ENCODE peak calls at places on chromosome 20, in seven cellular contexts. One of them, this sample, is unnamed.

GRCh38 chr20:17372831-17373440 is 146.1 kb downstream of the PCSK2 start:
- DNase-seq in HepG2: no peak
- DNase-seq in K562: no peak
- DNase-seq in HCT116: no peak
- DNase-seq in H1: no peak
- DNase-seq in SK-N-SH: no peak
- DNase-seq in GM12878: no peak
- DNase-seq in this sample: no peak

GRCh38 chr20:25315418-25316210 is 67.7 kb downstream of the PYGB start:
- DNase-seq in HepG2: no peak
- DNase-seq in K562: no peak
- DNase-seq in HCT116: no peak
- DNase-seq in H1: no peak
- DNase-seq in SK-N-SH: no peak
- DNase-seq in GM12878: no peak
- DNase-seq in this sample: no peak

GRCh38 chr20:23362392-23363256 is 642 bp downstream of the GZF1 start:
- DNase-seq in HepG2: peak
- DNase-seq in K562: no peak
- DNase-seq in HCT116: no peak
- DNase-seq in H1: no peak
- DNase-seq in SK-N-SH: no peak
- DNase-seq in GM12878: no peak
- DNase-seq in this sample: no peak

GRCh38 chr20:10906830-10907229 is 233.0 kb upstream of the JAG1 start:
- DNase-seq in HepG2: no peak
- DNase-seq in K562: no peak
- DNase-seq in HCT116: no peak
- DNase-seq in H1: no peak
- DNase-seq in SK-N-SH: no peak
- DNase-seq in GM12878: no peak
- DNase-seq in this sample: no peak

GRCh38 chr20:57243480-57244220 is 22.8 kb downstream of the BMP7 start:
- DNase-seq in HepG2: no peak
- DNase-seq in K562: no peak
- DNase-seq in HCT116: no peak
- DNase-seq in H1: no peak
- DNase-seq in SK-N-SH: no peak
- DNase-seq in GM12878: no peak
- DNase-seq in this sample: no peak

GRCh38 chr20:20204326-20204725 is 152.0 kb downstream of the CFAP61 start:
- DNase-seq in HepG2: no peak
- DNase-seq in K562: no peak
- DNase-seq in HCT116: no peak
- DNase-seq in H1: no peak
- DNase-seq in SK-N-SH: peak
- DNase-seq in GM12878: no peak
- DNase-seq in this sample: no peak

GRCh38 chr20:8331740-8332412 is 199.8 kb downstream of the PLCB1 start:
- DNase-seq in HepG2: peak
- DNase-seq in K562: no peak
- DNase-seq in HCT116: no peak
- DNase-seq in H1: no peak
- DNase-seq in SK-N-SH: no peak
- DNase-seq in GM12878: no peak
- DNase-seq in this sample: no peak

GRCh38 chr20:35523298-35523888 is 6.1 kb downstream of the C20orf173 start:
- DNase-seq in HepG2: peak
- DNase-seq in K562: peak
- DNase-seq in HCT116: no peak
- DNase-seq in H1: peak
- DNase-seq in SK-N-SH: peak
- DNase-seq in GM12878: no peak
- DNase-seq in this sample: no peak

GRCh38 chr20:11401988-11402387 is 515.7 kb upstream of the BTBD3 start:
- DNase-seq in HepG2: no peak
- DNase-seq in K562: no peak
- DNase-seq in HCT116: no peak
- DNase-seq in H1: no peak
- DNase-seq in SK-N-SH: no peak
- DNase-seq in GM12878: peak
- DNase-seq in this sample: no peak

GRCh38 chr20:47499053-47499452 is 2.6 kb upstream of the NCOA3 start:
- DNase-seq in HepG2: no peak
- DNase-seq in K562: no peak
- DNase-seq in HCT116: no peak
- DNase-seq in H1: no peak
- DNase-seq in SK-N-SH: no peak
- DNase-seq in GM12878: no peak
- DNase-seq in this sample: no peak

GRCh38 chr20:62824476-62825287 is 7.8 kb downstream of the COL9A3 start:
- DNase-seq in HepG2: peak
- DNase-seq in K562: peak
- DNase-seq in HCT116: no peak
- DNase-seq in H1: peak
- DNase-seq in SK-N-SH: peak
- DNase-seq in GM12878: no peak
- DNase-seq in this sample: no peak

DNA sequence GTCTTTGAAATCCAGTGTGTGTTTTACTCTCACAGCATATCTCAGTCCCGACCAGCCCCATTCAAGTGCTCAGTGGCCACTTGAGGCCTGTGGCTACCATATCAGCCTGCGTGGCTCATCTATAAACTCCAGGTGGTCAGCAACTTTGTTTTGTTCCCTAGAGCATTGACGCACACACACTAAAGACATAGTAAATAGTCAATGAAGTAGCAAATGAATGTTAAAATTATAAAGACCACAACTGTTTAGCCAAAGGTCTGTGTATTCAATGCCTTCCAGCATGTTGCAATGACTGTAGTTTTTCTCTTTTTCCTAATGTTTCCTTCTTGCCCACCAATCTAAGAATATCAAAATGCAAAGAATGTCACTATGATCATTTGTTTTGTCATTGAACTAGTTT is 238.2 kb upstream of the ZNF217 start:
- DNase-seq in HepG2: no peak
- DNase-seq in K562: no peak
- DNase-seq in HCT116: no peak
- DNase-seq in H1: no peak
- DNase-seq in SK-N-SH: no peak
- DNase-seq in GM12878: no peak
- DNase-seq in this sample: no peak
- H3K4me3 ChIP-seq in HepG2: no peak
- H3K4me3 ChIP-seq in K562: no peak
- H3K4me3 ChIP-seq in HCT116: no peak
- H3K4me3 ChIP-seq in H1: no peak
- H3K4me3 ChIP-seq in SK-N-SH: no peak
- H3K4me3 ChIP-seq in GM12878: no peak
- H3K4me3 ChIP-seq in this sample: no peak

GRCh38 chr20:59680852-59681251 is 76.5 kb downstream of the PHACTR3 start:
- DNase-seq in HepG2: no peak
- DNase-seq in K562: no peak
- DNase-seq in HCT116: no peak
- DNase-seq in H1: no peak
- DNase-seq in SK-N-SH: no peak
- DNase-seq in GM12878: no peak
- DNase-seq in this sample: no peak
- TF ChIP-seq YY1 in HepG2: no peak
- TF ChIP-seq YY1 in K562: no peak
- TF ChIP-seq YY1 in HCT116: no peak
- TF ChIP-seq YY1 in H1: no peak
- TF ChIP-seq YY1 in SK-N-SH: no peak
- TF ChIP-seq YY1 in GM12878: no peak
- TF ChIP-seq YY1 in this sample: no peak

GRCh38 chr20:31972481-31973386 is 4.8 kb downstream of the XKR7 start:
- DNase-seq in HepG2: no peak
- DNase-seq in K562: no peak
- DNase-seq in HCT116: no peak
- DNase-seq in H1: no peak
- DNase-seq in SK-N-SH: no peak
- DNase-seq in GM12878: no peak
- DNase-seq in this sample: no peak

GRCh38 chr20:31975874-31976273 is 7.9 kb downstream of the XKR7 start:
- DNase-seq in HepG2: no peak
- DNase-seq in K562: no peak
- DNase-seq in HCT116: no peak
- DNase-seq in H1: no peak
- DNase-seq in SK-N-SH: no peak
- DNase-seq in GM12878: no peak
- DNase-seq in this sample: no peak

GRCh38 chr20:31977080-31977479 is 9.1 kb downstream of the XKR7 start:
- DNase-seq in HepG2: no peak
- DNase-seq in K562: no peak
- DNase-seq in HCT116: no peak
- DNase-seq in H1: no peak
- DNase-seq in SK-N-SH: no peak
- DNase-seq in GM12878: no peak
- DNase-seq in this sample: no peak

GRCh38 chr20:31974975-31975481 is 7.1 kb downstream of the XKR7 start:
- DNase-seq in HepG2: no peak
- DNase-seq in K562: no peak
- DNase-seq in HCT116: no peak
- DNase-seq in H1: peak
- DNase-seq in SK-N-SH: no peak
- DNase-seq in GM12878: no peak
- DNase-seq in this sample: peak

DNA sequence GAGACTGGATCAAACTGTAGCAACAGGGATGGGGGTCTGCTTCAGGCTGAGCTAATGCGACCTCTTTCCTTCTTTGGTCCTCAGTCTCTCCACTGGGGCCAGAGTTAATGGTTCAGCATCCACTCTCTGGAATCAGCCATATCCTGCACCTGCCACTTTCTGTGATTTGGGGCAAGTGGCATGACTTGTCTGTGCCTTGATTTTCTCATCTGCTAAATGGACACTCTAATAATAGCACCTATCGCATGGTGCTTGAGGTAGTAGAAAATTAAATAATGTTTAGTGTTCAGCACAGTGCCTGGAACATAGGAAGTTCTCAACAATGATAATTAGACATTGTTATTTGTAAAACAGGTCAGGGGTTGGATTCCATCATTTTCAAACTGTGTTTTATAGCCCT is 6.3 kb downstream of the XKR7 start:
- DNase-seq in HepG2: no peak
- DNase-seq in K562: no peak
- DNase-seq in HCT116: no peak
- DNase-seq in H1: no peak
- DNase-seq in SK-N-SH: no peak
- DNase-seq in GM12878: no peak
- DNase-seq in this sample: no peak
- H3K4me3 ChIP-seq in HepG2: no peak
- H3K4me3 ChIP-seq in K562: no peak
- H3K4me3 ChIP-seq in HCT116: no peak
- H3K4me3 ChIP-seq in H1: peak
- H3K4me3 ChIP-seq in SK-N-SH: no peak
- H3K4me3 ChIP-seq in GM12878: no peak
- H3K4me3 ChIP-seq in this sample: no peak

GRCh38 chr20:4633780-4634179 is 87.9 kb upstream of the PRND start:
- DNase-seq in HepG2: no peak
- DNase-seq in K562: no peak
- DNase-seq in HCT116: no peak
- DNase-seq in H1: no peak
- DNase-seq in SK-N-SH: no peak
- DNase-seq in GM12878: no peak
- DNase-seq in this sample: no peak
- TF ChIP-seq YY1 in HepG2: no peak
- TF ChIP-seq YY1 in K562: no peak
- TF ChIP-seq YY1 in HCT116: no peak
- TF ChIP-seq YY1 in H1: no peak
- TF ChIP-seq YY1 in SK-N-SH: no peak
- TF ChIP-seq YY1 in GM12878: no peak
- TF ChIP-seq YY1 in this sample: no peak

GRCh38 chr20:50813801-50814200 is 18.9 kb downstream of the BCAS4 start:
- DNase-seq in HepG2: no peak
- DNase-seq in K562: no peak
- DNase-seq in HCT116: no peak
- DNase-seq in H1: no peak
- DNase-seq in SK-N-SH: no peak
- DNase-seq in GM12878: no peak
- DNase-seq in this sample: no peak
- H3K4me3 ChIP-seq in HepG2: no peak
- H3K4me3 ChIP-seq in K562: no peak
- H3K4me3 ChIP-seq in HCT116: no peak
- H3K4me3 ChIP-seq in H1: no peak
- H3K4me3 ChIP-seq in SK-N-SH: no peak
- H3K4me3 ChIP-seq in GM12878: no peak
- H3K4me3 ChIP-seq in this sample: no peak

GRCh38 chr20:32752458-32753250 is 9.4 kb upstream of the COMMD7 start:
- DNase-seq in HepG2: no peak
- DNase-seq in K562: peak
- DNase-seq in HCT116: no peak
- DNase-seq in H1: no peak
- DNase-seq in SK-N-SH: no peak
- DNase-seq in GM12878: no peak
- DNase-seq in this sample: no peak
- TF ChIP-seq YY1 in HepG2: no peak
- TF ChIP-seq YY1 in K562: no peak
- TF ChIP-seq YY1 in HCT116: no peak
- TF ChIP-seq YY1 in H1: no peak
- TF ChIP-seq YY1 in SK-N-SH: no peak
- TF ChIP-seq YY1 in GM12878: no peak
- TF ChIP-seq YY1 in this sample: no peak

GRCh38 chr20:44143896-44144295 is 43.1 kb downstream of the JPH2 start:
- DNase-seq in HepG2: no peak
- DNase-seq in K562: no peak
- DNase-seq in HCT116: no peak
- DNase-seq in H1: no peak
- DNase-seq in SK-N-SH: no peak
- DNase-seq in GM12878: no peak
- DNase-seq in this sample: no peak
- H3K4me3 ChIP-seq in HepG2: no peak
- H3K4me3 ChIP-seq in K562: no peak
- H3K4me3 ChIP-seq in HCT116: no peak
- H3K4me3 ChIP-seq in H1: no peak
- H3K4me3 ChIP-seq in SK-N-SH: no peak
- H3K4me3 ChIP-seq in GM12878: no peak
- H3K4me3 ChIP-seq in this sample: no peak

DNA sequence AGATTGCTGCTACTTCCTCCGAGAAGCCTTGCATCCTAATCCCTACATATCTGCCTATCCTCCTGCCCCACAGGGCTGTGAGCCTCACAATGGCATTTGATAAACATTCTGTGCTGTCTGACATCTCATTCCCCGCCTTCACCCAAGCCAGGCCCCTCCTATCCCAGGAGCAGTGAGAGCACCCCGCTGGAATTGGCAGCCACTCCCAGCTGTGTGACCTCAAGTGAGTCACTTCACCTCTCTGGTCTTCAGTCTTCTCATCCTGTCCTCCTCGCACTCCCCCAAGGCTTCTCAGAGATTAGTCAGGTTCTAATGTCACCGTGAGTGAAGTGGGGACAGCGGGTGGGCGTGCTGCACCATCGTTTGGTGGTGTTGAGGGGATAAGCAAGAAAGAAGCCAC is 81.7 kb downstream of the CDH22 start:
- DNase-seq in HepG2: no peak
- DNase-seq in K562: no peak
- DNase-seq in HCT116: no peak
- DNase-seq in H1: no peak
- DNase-seq in SK-N-SH: no peak
- DNase-seq in GM12878: no peak
- DNase-seq in this sample: no peak
- TF ChIP-seq YY1 in HepG2: no peak
- TF ChIP-seq YY1 in K562: no peak
- TF ChIP-seq YY1 in HCT116: no peak
- TF ChIP-seq YY1 in H1: no peak
- TF ChIP-seq YY1 in SK-N-SH: no peak
- TF ChIP-seq YY1 in GM12878: no peak
- TF ChIP-seq YY1 in this sample: no peak